ENCODE peak calls at places on chromosomes 3 and 15, in five cellular contexts. D, W, Y, S and C are unnamed samples.

GRCh38 chr15:38626443-38627050 is 61.9 kb upstream of the RASGRP1 start:
- DNase-seq in W (no peak), Y (no peak), D (no peak), S (no peak), C (no peak)

GRCh38 chr15:99981223-99981647 is 248.0 kb upstream of the LYSMD4 start:
- DNase-seq in Y (no peak), D (no peak), W (no peak), S (no peak), C (no peak)

GRCh38 chr3:24952388-24952787 is 457.7 kb upstream of the THRB start:
- DNase-seq in S (no peak), Y (no peak), D (no peak), W (no peak), C (no peak)

GRCh38 chr3:192850501-192850981 is 67.1 kb downstream of the MB21D2 start:
- DNase-seq in Y (no peak), S (peak; percentile 20), D (no peak), W (peak; percentile 96), C (no peak)

GRCh38 chr15:41630616-41631218 is 29.5 kb upstream of the MGA start:
- DNase-seq in Y (no peak), S (no peak), W (no peak), D (no peak), C (no peak)

GRCh38 chr15:66389098-66389858 is 2.6 kb downstream of the MAP2K1 start:
- DNase-seq in D (no peak), W (no peak), Y (no peak), S (no peak), C (no peak)

GRCh38 chr3:185282696-185283373 is 29.0 kb upstream of the EHHADH start:
- DNase-seq in D (peak; percentile 74), W (peak; percentile 98), S (peak; percentile 97), Y (peak; percentile 93), C (peak; percentile 92)

GRCh38 chr15:69340243-69340991 is 41.7 kb downstream of the PAQR5 start:
- DNase-seq in W (no peak), S (no peak), D (no peak), Y (no peak), C (no peak)

GRCh38 chr3:28348286-28348636 is 260 bp upstream of the ZCWPW2 start:
- DNase-seq in W (no peak), Y (no peak), D (no peak), S (no peak), C (no peak)

GRCh38 chr3:195150194-195151118 is 120.5 kb downstream of the XXYLT1 start:
- DNase-seq in W (no peak), Y (no peak), D (peak; percentile 52), S (no peak), C (peak; percentile 38)

GRCh38 chr3:44584646-44585501 is at the start of gene ZNF660:
- DNase-seq in S (peak; percentile 19), W (no peak), D (no peak), Y (peak; percentile 81), C (peak; percentile 95)

GRCh38 chr15:55282284-55282833 is 7.3 kb downstream of the RAB27A start:
- DNase-seq in Y (no peak), S (no peak), W (no peak), D (no peak), C (peak; percentile 46)

GRCh38 chr3:179036226-179036625 is 35.4 kb downstream of the ZMAT3 start:
- DNase-seq in W (no peak), D (no peak), Y (no peak), S (no peak), C (no peak)

DNA sequence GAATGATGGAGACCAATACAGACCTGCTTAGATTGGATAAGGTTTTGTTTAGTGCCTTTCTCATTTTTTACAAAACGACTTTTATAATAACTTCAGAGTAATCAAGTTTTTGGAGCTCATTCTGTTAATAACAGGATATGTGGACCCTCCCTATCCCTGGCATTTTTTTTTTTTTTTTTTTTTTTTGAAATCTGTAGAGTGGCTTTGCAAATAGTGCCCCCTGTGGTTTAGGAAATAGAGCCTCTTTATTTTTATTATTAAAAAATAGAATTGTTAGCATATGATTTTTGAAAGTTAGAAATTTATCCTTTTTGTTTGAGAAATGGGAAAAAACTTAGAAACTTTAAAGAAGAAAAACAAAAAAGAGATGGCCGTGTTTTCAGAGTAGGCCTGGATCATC is 11.4 kb downstream of the SKIL start:
- DNase-seq in W (no peak), D (no peak), Y (no peak), S (no peak), C (peak; percentile 45)
- TF ChIP-seq CTCF in W (peak; percentile 46), D (no peak), Y (no peak), S (no peak), C (peak; percentile 58)

DNA sequence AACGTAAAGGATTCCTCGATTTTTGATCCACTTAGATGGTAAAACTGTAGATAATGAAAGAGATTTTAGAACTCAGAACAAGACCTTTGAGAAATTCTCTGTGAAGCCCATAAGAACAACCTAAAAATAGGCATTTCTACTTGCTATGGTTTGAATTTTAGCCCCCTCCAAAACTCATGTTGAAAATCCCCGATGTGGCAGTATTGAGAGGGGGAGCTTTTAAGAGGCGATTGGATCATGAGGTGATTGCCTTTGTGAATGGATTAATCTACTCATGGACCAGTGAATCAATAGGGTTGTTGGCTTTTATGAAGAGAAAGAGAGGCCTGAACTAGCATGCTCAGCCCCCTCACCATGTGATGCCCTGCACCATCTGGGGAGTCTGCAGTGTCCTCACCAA is 20.2 kb upstream of the AHSG start:
- DNase-seq in Y (no peak), W (no peak), D (no peak), S (no peak), C (no peak)
- TF ChIP-seq CTCF in Y (no peak), W (no peak), D (no peak), S (no peak), C (no peak)

GRCh38 chr3:114839476-114839875 is 307.6 kb downstream of the ZBTB20 start:
- DNase-seq in W (no peak), S (no peak), Y (no peak), D (no peak), C (no peak)
- TF ChIP-seq CTCF in W (no peak), S (no peak), Y (no peak), D (no peak), C (no peak)

DNA sequence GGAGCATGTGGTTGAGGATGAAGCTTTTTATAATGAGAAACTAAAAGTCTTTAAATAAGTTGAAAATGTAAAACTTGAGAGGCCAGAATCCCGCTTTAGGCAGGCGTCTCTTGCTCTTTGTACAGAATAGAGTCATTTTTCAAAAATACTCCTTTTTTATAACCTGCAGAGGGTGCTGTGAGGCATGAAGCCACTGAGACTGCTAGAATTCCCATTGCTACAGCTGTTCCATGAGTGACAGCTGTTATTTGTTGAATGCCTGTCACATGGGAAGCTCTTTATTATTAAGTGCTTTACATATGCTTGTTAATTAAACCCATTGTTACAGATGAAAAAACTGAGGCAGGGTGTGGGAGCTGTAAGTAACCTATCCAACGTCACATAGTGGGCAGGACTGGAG is 18.5 kb downstream of the MINAR1 start:
- DNase-seq in D (no peak), S (no peak), W (no peak), Y (no peak), C (peak; percentile 30)
- TF ChIP-seq CTCF in D (peak; percentile 24), S (no peak), W (peak; percentile 31), Y (no peak), C (peak; percentile 49)

GRCh38 chr3:148309390-148310035 is 388.2 kb upstream of the AGTR1 start:
- DNase-seq in W (no peak), D (peak; percentile 15), Y (peak; percentile 52), S (no peak), C (peak; percentile 18)
- TF ChIP-seq CTCF in W (peak; percentile 91), D (peak; percentile 70), Y (peak; percentile 72), S (peak; percentile 23), C (peak; percentile 82)

DNA sequence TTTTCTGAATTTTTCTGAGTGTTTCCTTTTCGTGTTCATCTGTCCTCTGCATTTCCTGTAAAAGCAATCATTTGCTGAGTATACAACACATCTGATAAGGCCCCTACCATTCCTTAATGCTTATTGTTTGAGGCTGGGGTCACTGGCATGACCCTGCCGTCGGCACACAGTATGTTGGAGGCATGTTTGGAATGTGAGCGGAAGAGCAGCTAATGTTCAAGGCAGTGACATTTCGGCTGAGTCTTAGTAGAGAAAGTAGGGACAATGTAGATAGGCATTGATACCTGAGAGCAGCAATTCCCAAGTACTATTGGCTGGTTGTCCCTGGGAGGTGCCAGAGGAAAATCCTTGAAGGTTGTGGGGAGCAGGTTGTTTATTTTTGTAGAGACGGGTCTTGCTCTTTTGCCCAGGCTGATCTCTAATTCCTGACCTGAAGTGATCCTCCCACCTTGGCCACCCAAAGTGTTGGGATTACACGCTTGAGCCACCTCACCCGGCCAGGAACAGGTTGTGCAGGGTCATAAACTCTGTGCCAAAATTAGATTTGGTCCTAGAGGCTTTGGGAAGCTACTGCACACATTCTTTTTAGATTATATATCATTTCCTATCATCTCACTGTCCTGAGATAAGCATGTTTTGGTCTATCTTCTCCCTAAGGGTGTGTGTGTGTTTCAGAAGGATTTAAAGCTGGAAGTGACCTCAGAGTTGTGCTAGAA is 13.5 kb downstream of the PTPN23 start:
- DNase-seq in D (no peak), Y (peak; percentile 27), W (no peak), S (no peak), C (peak; percentile 41)
- TF ChIP-seq CTCF in D (no peak), Y (no peak), W (no peak), S (no peak), C (peak; percentile 11)

GRCh38 chr3:50153782-50154475 is 1.2 kb upstream of the SEMA3F start:
- DNase-seq in D (no peak), Y (no peak), W (no peak), S (no peak), C (no peak)

GRCh38 chr3:50155491-50155878 is 361 bp downstream of the SEMA3F start:
- DNase-seq in D (no peak), W (no peak), Y (no peak), S (no peak), C (no peak)

GRCh38 chr3:50155891-50156290 is 767 bp downstream of the SEMA3F start:
- DNase-seq in S (no peak), D (no peak), Y (peak; percentile 37), W (no peak), C (no peak)

GRCh38 chr3:50154840-50155490 is at the start of gene SEMA3F:
- DNase-seq in W (no peak), Y (peak; percentile 83), S (peak; percentile 64), D (no peak), C (peak; percentile 96)

GRCh38 chr3:50154476-50154839 is 666 bp upstream of the SEMA3F start:
- DNase-seq in W (no peak), Y (no peak), D (no peak), S (no peak), C (peak; percentile 87)
- TF ChIP-seq CTCF in W (no peak), Y (no peak), D (peak; percentile 59), S (no peak), C (peak; percentile 55)

DNA sequence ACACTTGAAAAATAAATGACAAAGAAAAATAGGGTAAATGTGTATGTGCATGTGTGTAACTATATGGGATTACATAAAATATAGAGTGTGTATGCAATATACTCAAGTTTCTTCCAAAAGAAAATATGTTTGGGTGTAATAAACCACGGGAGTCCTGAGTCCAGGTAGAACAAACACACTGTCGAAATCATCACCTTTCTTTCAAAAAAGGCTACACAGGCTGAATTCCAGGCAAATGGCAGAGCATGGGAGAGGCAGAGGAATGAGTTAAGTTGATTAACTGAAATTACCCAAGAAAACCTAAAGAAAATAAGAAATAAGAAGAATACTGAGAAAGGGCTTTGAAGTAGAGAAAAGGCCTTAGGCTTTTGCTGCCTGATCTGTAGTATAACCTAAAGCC is 26.1 kb downstream of the CEP152 start:
- DNase-seq in W (no peak), Y (no peak), D (no peak), S (no peak), C (no peak)
- TF ChIP-seq CTCF in W (no peak), Y (no peak), D (no peak), S (no peak), C (no peak)